ENCODE peak calls at places on chromosome 20, in nine cellular contexts. H is neural progenitor cell, Q is aorta, N is A549, Z is lower lobe of right lung, L is upper lobe of right lung, O is suprapubic skin, Y is GM23248, W is Panc1. B is an unnamed sample. For H3K4me1, the result is how much of the 10 kb centered on the place peaks cover.

GRCh38 chr20:63522981-63523611 is 2.5 kb downstream of the PPDPF start:
- DNase-seq in H (peak), N (no peak), Q (no peak), O (peak), W (no peak), L (no peak), Z (peak), Y (no peak), B (no peak)

GRCh38 chr20:63957004-63957689 is 931 bp upstream of the UCKL1 start:
- DNase-seq in N (peak), O (no peak), Y (peak), W (no peak), Q (peak), H (peak), Z (no peak), L (no peak), B (no peak)

GRCh38 chr20:34337544-34337943 is 25.5 kb upstream of the ITCH start:
- DNase-seq in H (no peak), W (no peak), L (no peak), O (no peak), N (no peak), Y (no peak), Z (no peak), Q (no peak), B (no peak)

GRCh38 chr20:61812771-61813485 is 252.8 kb downstream of the TAF4 start:
- DNase-seq in Q (peak), H (no peak), Y (no peak), N (no peak), Z (peak), W (no peak), O (no peak), L (no peak), B (no peak)

GRCh38 chr20:58551631-58552030 is 36.4 kb upstream of the APCDD1L start:
- DNase-seq in W (no peak), Q (no peak), H (no peak), N (no peak), Z (no peak), Y (no peak), O (peak), L (no peak), B (no peak)

GRCh38 chr20:59025086-59025485 is 5.9 kb downstream of the TUBB1 start:
- DNase-seq in H (no peak), Q (no peak), O (no peak), Z (no peak), N (no peak), Y (no peak), L (no peak), W (no peak), B (no peak)

GRCh38 chr20:43533060-43533459 is 25.6 kb downstream of the L3MBTL1 start:
- DNase-seq in L (peak), Z (no peak), Q (no peak), H (no peak), N (no peak), Y (peak), O (peak), W (no peak), B (no peak)

GRCh38 chr20:15708984-15709598 is 864.2 kb downstream of the KIF16B start:
- DNase-seq in Q (peak), H (peak), L (peak), Z (peak), O (no peak), N (peak), W (no peak), Y (peak), B (peak)

GRCh38 chr20:4318891-4319290 is 303.5 kb upstream of the RNF24 start:
- DNase-seq in O (no peak), Q (no peak), N (no peak), Z (no peak), L (no peak), Y (no peak), H (no peak), W (no peak), B (no peak)

GRCh38 chr20:44734938-44735337 is 10.7 kb upstream of the KCNK15 start:
- DNase-seq in Y (peak), W (no peak), N (peak), O (no peak), Z (no peak), Q (no peak), L (no peak), H (peak), B (no peak)

GRCh38 chr20:55252525-55252924 is 752.8 kb downstream of the CBLN4 start:
- DNase-seq in H (no peak), Q (no peak), O (no peak), N (no peak), Z (no peak), W (no peak), L (no peak), Y (no peak), B (no peak)

GRCh38 chr20:38485041-38485440 is 12.4 kb downstream of the RALGAPB start:
- DNase-seq in W (no peak), Q (no peak), H (no peak), Y (no peak), Z (no peak), N (no peak), O (no peak), L (no peak), B (no peak)

GRCh38 chr20:42082611-42083010 is 464.4 kb upstream of the CHD6 start:
- DNase-seq in Z (no peak), H (no peak), Q (peak), Y (peak), O (no peak), L (no peak), W (no peak), N (no peak), B (no peak)

GRCh38 chr20:58088105-58088504 is 140.3 kb downstream of the ANKRD60 start:
- DNase-seq in L (no peak), H (no peak), N (no peak), W (no peak), Q (no peak), Z (no peak), Y (no peak), O (peak), B (no peak)

GRCh38 chr20:58627212-58628072 is 23.6 kb upstream of the STX16 start:
- DNase-seq in N (no peak), W (no peak), Z (no peak), H (no peak), O (no peak), Q (no peak), L (no peak), Y (no peak), B (no peak)

GRCh38 chr20:61536671-61537070 is 284.6 kb downstream of the CDH4 start:
- DNase-seq in N (no peak), Q (no peak), Y (no peak), O (no peak), H (no peak), W (no peak), L (no peak), Z (no peak), B (no peak)

GRCh38 chr20:45211569-45212474 is 5.0 kb downstream of the SEMG1 start:
- DNase-seq in Z (no peak), Y (no peak), Q (no peak), L (no peak), H (no peak), W (no peak), O (no peak), N (no peak), B (no peak)

GRCh38 chr20:4112490-4113420 is 97.4 kb upstream of the RNF24 start:
- DNase-seq in L (peak), N (no peak), Q (peak), O (no peak), Y (peak), Z (peak), H (no peak), W (no peak), B (no peak)

GRCh38 chr20:8073024-8073832 is 53.7 kb upstream of the TMX4 start:
- DNase-seq in O (no peak), L (no peak), Q (no peak), W (no peak), Z (no peak), Y (peak), N (no peak), H (no peak), B (no peak)

GRCh38 chr20:18058661-18059467 is 1.1 kb upstream of the OVOL2 start:
- DNase-seq in Z (peak), L (peak), Q (no peak), O (no peak), Y (peak), H (peak), W (no peak), N (no peak), B (peak)

GRCh38 chr20:10635476-10636208 is 38.2 kb downstream of the JAG1 start:
- DNase-seq in W (no peak), H (no peak), Y (peak), N (no peak), Z (no peak), O (no peak), L (no peak), Q (no peak), B (no peak)

GRCh38 chr20:58478141-58478805 is 36.9 kb downstream of the APCDD1L start:
- DNase-seq in O (no peak), N (no peak), Y (peak), L (no peak), W (no peak), Z (no peak), H (no peak), Q (no peak), B (no peak)

GRCh38 chr20:62739581-62740285 is 31.1 kb downstream of the NTSR1 start:
- DNase-seq in N (no peak), H (no peak), Q (peak), L (peak), Y (peak), Z (peak), W (peak), O (no peak), B (no peak)

GRCh38 chr20:19841740-19842139 is 83.7 kb downstream of the RIN2 start:
- DNase-seq in H (no peak), Z (no peak), N (no peak), Q (no peak), W (no peak), L (no peak), O (no peak), Y (no peak), B (no peak)

GRCh38 chr20:8218861-8219260 is 86.8 kb downstream of the PLCB1 start:
- DNase-seq in W (no peak), L (no peak), O (no peak), Y (peak), Q (no peak), H (no peak), Z (no peak), N (no peak), B (no peak)

GRCh38 chr20:14333734-14334133 is 3.7 kb downstream of the FLRT3 start:
- DNase-seq in N (no peak), H (no peak), L (no peak), W (no peak), Y (no peak), Q (no peak), O (no peak), Z (no peak), B (no peak)

GRCh38 chr20:34579191-34579661 is 20.7 kb downstream of the MAP1LC3A start:
- DNase-seq in O (no peak), Q (peak), H (no peak), L (no peak), Y (peak), N (no peak), W (no peak), Z (no peak), B (no peak)

GRCh38 chr20:2692886-2693285 is 306 bp downstream of the EBF4 start:
- DNase-seq in O (no peak), L (no peak), Q (no peak), Z (no peak), W (no peak), N (peak), Y (peak), H (peak), B (no peak)

GRCh38 chr20:24878657-24879056 is 70.4 kb upstream of the CST7 start:
- DNase-seq in W (no peak), O (no peak), Y (no peak), Q (no peak), Z (no peak), L (no peak), N (no peak), H (no peak), B (no peak)
- H3K27ac ChIP-seq in W (no peak), O (no peak), Y (no peak), Q (no peak), Z (no peak), L (no peak), N (no peak), H (no peak), B (no peak)

GRCh38 chr20:52037370-52037769 is 154.2 kb downstream of the ZFP64 start:
- DNase-seq in Q (no peak), O (no peak), N (no peak), Z (no peak), L (no peak), Y (no peak), W (no peak), H (no peak), B (no peak)
- H3K4me3 ChIP-seq in Q (no peak), O (no peak), N (no peak), Z (no peak), L (no peak), Y (no peak), W (no peak), H (no peak), B (no peak)

DNA sequence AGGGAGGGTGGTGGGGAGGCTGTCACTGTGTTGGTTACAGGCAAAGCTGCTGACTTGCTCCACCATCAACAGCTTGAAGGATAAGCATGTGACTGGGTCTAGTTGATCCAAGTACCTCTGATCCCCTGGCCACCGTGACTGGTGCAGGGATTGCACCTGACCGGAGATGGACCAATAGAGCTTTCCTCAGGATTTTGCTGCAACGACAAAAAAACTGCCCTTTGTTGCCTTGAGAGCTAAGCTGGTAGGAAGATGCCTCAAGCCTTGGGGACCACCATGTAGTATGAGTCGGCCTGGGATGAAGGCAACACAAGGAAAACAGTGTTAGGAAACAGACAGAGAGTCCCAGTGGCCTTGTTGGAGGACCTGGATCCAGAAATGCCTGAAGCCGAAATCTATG is 1.8 kb downstream of the OCSTAMP start:
- DNase-seq in W (no peak), Z (no peak), Y (no peak), O (no peak), N (no peak), H (no peak), Q (no peak), L (no peak), B (no peak)
- H3K4me1 ChIP-seq in W (under half), Z (under half), Y (under half), O (under half), N (under half), H (under half), Q (under half), L (under half), B (under half)

GRCh38 chr20:49695830-49696229 is 17.8 kb downstream of the B4GALT5 start:
- DNase-seq in W (no peak), H (no peak), Z (no peak), Y (peak), O (no peak), L (no peak), Q (no peak), N (no peak), B (no peak)
- H3K27ac ChIP-seq in W (no peak), H (no peak), Z (no peak), Y (no peak), O (no peak), L (no peak), Q (no peak), N (peak), B (no peak)

DNA sequence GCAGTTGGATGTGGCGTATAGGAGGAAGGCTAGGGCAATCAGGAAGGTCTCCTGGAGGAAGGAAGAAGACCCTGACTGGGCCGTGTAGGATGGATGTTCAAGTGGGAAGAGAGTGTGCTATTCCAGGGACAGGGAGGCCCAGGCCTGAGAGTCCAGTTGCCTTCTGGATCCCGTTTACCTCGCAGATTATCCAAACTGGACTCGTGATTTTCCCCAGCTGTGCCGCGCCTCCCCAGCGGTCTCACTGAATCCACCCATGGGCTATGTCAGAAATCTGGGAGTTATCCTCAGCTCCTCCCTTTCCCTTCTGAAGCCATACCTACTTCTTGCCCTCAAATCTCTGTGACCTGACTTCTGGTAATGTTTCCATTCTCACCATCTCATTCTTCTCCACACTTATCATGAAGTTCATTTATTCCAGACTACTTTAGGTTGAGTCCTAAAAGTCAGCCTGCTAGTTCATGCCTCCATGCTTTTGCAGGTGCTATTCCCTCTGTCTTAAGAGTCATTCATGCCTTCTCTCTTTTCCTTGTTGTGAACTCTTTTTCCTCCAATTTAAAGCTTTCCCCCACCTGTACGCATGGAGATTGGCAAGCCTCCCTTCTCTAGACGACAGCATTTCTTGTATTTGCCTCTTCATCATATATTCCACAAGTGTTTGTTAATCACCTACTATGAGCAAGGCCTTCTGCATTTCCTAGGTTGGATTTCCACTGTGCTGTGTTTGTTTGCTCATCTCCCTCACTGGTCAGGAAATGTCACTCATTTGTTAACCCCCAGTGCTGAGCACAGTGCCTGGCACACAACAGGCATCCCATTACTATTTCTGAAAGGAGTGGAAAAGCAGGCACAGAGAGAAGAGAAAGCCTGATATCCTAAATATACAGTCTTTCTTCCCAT is 2.7 kb downstream of the SDCBP2 start:
- DNase-seq in W (no peak), Y (peak), H (no peak), Q (no peak), O (peak), Z (no peak), N (peak), L (no peak), B (no peak)
- H3K4me3 ChIP-seq in W (peak), Y (peak), H (peak), Q (peak), O (peak), Z (peak), N (peak), L (peak), B (peak)